ENCODE peak calls at places on chromosomes 3 and 15, in eight cellular contexts. E, U, H, O, K, Y, P and D are unnamed samples.
A peak's percentile ranks its signal among the peaks of the same experiment; 100 is the strongest.

GRCh38 chr15:40098489-40099261 is 10.0 kb downstream of the BMF start:
- DNase-seq in Y (no peak), E (peak; percentile 47), H (peak; percentile 91), K (peak; percentile 95), U (peak; percentile 62), O (peak; percentile 82), P (peak; percentile 69), D (peak; percentile 78)

GRCh38 chr3:82133070-82133606 is 371.7 kb upstream of the GBE1 start:
- DNase-seq in H (peak; percentile 57), Y (peak; percentile 29), O (peak; percentile 62), P (no peak), U (peak; percentile 44), K (peak; percentile 73), E (peak; percentile 78), D (peak; percentile 51)

GRCh38 chr3:74106882-74107281 is 482.1 kb upstream of the PDZRN3 start:
- DNase-seq in U (no peak), E (no peak), O (no peak), Y (no peak), P (no peak), K (peak; percentile 83), H (no peak), D (no peak)

GRCh38 chr3:173890091-173890490 is 492.5 kb downstream of the NLGN1 start:
- DNase-seq in U (no peak), H (no peak), K (no peak), P (no peak), O (no peak), Y (no peak), E (no peak), D (no peak)

GRCh38 chr3:185335799-185336198 is 27.1 kb upstream of the MAP3K13 start:
- DNase-seq in Y (peak; percentile 62), H (no peak), O (no peak), K (no peak), E (no peak), U (no peak), P (no peak), D (peak; percentile 95)

GRCh38 chr3:72447059-72447946 is 400.9 kb downstream of the SHQ1 start:
- DNase-seq in P (peak; percentile 92), E (peak; percentile 92), Y (peak; percentile 93), O (peak; percentile 92), H (peak; percentile 89), U (peak; percentile 94), K (peak; percentile 89), D (peak; percentile 58)

GRCh38 chr3:135143474-135143873 is 348.4 kb downstream of the EPHB1 start:
- DNase-seq in O (no peak), P (no peak), Y (no peak), K (no peak), E (no peak), H (no peak), U (no peak), D (no peak)

GRCh38 chr15:74725241-74725774 is at the start of gene CYP1A1:
- DNase-seq in O (no peak), E (peak; percentile 68), K (no peak), P (no peak), U (no peak), Y (peak; percentile 44), H (peak; percentile 67), D (peak; percentile 18)

GRCh38 chr3:110984456-110985250 is 87.0 kb upstream of the NECTIN3 start:
- DNase-seq in O (no peak), Y (no peak), P (no peak), K (no peak), E (no peak), H (no peak), U (no peak), D (peak; percentile 78)

GRCh38 chr3:45841701-45842491 is at the start of gene LZTFL1:
- DNase-seq in Y (peak; percentile 87), H (peak; percentile 95), O (peak; percentile 93), K (peak; percentile 98), E (peak; percentile 99), U (peak; percentile 90), P (peak; percentile 93), D (peak; percentile 94)

GRCh38 chr3:12351145-12351544 is 62.3 kb downstream of the PPARG start:
- DNase-seq in O (no peak), U (peak; percentile 15), E (no peak), Y (no peak), P (no peak), H (no peak), K (peak; percentile 60), D (no peak)

GRCh38 chr3:72483554-72484104 is 364.6 kb downstream of the SHQ1 start:
- DNase-seq in K (no peak), O (no peak), P (no peak), U (no peak), Y (no peak), E (no peak), H (no peak), D (no peak)

GRCh38 chr3:181709537-181710279 is 2.0 kb upstream of the SOX2 start:
- DNase-seq in O (peak; percentile 69), P (no peak), U (peak; percentile 57), K (peak; percentile 62), Y (peak; percentile 86), E (peak; percentile 89), H (peak; percentile 82), D (peak; percentile 57)

GRCh38 chr15:97747342-97747741 is 213.2 kb upstream of the ARRDC4 start:
- DNase-seq in E (peak; percentile 43), K (no peak), P (no peak), U (no peak), Y (no peak), O (no peak), H (no peak), D (no peak)

GRCh38 chr3:22045882-22046281 is 294.9 kb upstream of the ZNF385D start:
- DNase-seq in O (no peak), E (no peak), U (no peak), P (no peak), H (no peak), K (no peak), Y (no peak), D (no peak)

GRCh38 chr15:80464952-80465645 is 60.9 kb downstream of the ARNT2 start:
- DNase-seq in E (no peak), P (no peak), H (no peak), U (no peak), K (no peak), Y (no peak), O (no peak), D (no peak)

GRCh38 chr15:70067011-70067410 is 30.7 kb downstream of the TLE3 start:
- DNase-seq in P (no peak), U (no peak), E (no peak), K (no peak), Y (no peak), H (no peak), O (no peak), D (no peak)

GRCh38 chr3:182732232-182733015 is 60.9 kb upstream of the ATP11B start:
- DNase-seq in E (no peak), U (no peak), P (no peak), H (no peak), Y (no peak), K (no peak), O (no peak), D (no peak)

GRCh38 chr3:111998661-111999641 is at the start of gene TAGLN3:
- DNase-seq in O (no peak), Y (no peak), P (no peak), H (peak; percentile 55), E (peak; percentile 78), K (no peak), U (no peak), D (peak; percentile 63)

GRCh38 chr3:149703474-149703873 is 45.6 kb upstream of the WWTR1 start:
- DNase-seq in H (no peak), O (peak; percentile 83), Y (no peak), K (peak; percentile 87), P (no peak), E (no peak), U (peak; percentile 63), D (no peak)

GRCh38 chr3:151425640-151426336 is 35.1 kb downstream of the IGSF10 start:
- DNase-seq in E (peak; percentile 45), K (no peak), U (no peak), H (no peak), Y (no peak), P (no peak), O (no peak), D (no peak)

GRCh38 chr3:46845860-46846623 is 17.2 kb downstream of the MYL3 start:
- DNase-seq in K (peak; percentile 72), H (peak; percentile 86), E (peak; percentile 85), P (peak; percentile 66), O (peak; percentile 79), U (peak; percentile 83), Y (peak; percentile 88), D (no peak)
- TF ChIP-seq CTCF in K (peak; percentile 41), H (no peak), E (peak; percentile 73), P (peak; percentile 8), O (peak; percentile 75), U (peak; percentile 37), Y (peak; percentile 48), D (peak; percentile 38)

GRCh38 chr15:63056843-63057242 is 14.3 kb downstream of the TPM1 start:
- DNase-seq in K (peak; percentile 83), P (no peak), H (peak; percentile 43), E (no peak), U (peak; percentile 47), Y (no peak), O (peak; percentile 83), D (no peak)
- H3K36me3 ChIP-seq in K (peaks cover 27% of the 10 kb centered on the region), P (peaks cover 14% of the 10 kb centered on the region), H (peaks cover 39% of the 10 kb centered on the region), E (peaks cover 67% of the 10 kb centered on the region), U (peaks cover 62% of the 10 kb centered on the region), Y (peaks cover 61% of the 10 kb centered on the region), O (no peaks in the 10 kb centered on the region), D (peaks cover 34% of the 10 kb centered on the region)

GRCh38 chr15:68774521-68775293 is 46.0 kb downstream of the ANP32A start:
- DNase-seq in O (peak; percentile 55), H (no peak), E (no peak), U (no peak), P (no peak), K (no peak), Y (no peak), D (no peak)
- H3K4me3 ChIP-seq in O (no peak overlapping the region), H (no peak overlapping the region), E (no peak overlapping the region), U (no peak overlapping the region), P (no peak overlapping the region), K (no peak overlapping the region), Y (no peak overlapping the region), D (no peak overlapping the region)

GRCh38 chr15:65558997-65559760 is 28.9 kb downstream of the HACD3 start:
- DNase-seq in K (no peak), U (no peak), E (no peak), Y (no peak), H (no peak), O (no peak), P (no peak), D (no peak)

GRCh38 chr15:65556622-65557021 is 26.4 kb downstream of the HACD3 start:
- DNase-seq in P (no peak), E (no peak), K (no peak), U (no peak), Y (no peak), H (no peak), O (no peak), D (no peak)

GRCh38 chr15:65561934-65562333 is 31.7 kb downstream of the HACD3 start:
- DNase-seq in K (no peak), H (no peak), Y (no peak), P (no peak), U (no peak), O (no peak), E (no peak), D (peak; percentile 13)

GRCh38 chr15:65559941-65560340 is 29.7 kb downstream of the HACD3 start:
- DNase-seq in U (no peak), H (no peak), P (no peak), Y (no peak), K (no peak), O (no peak), E (no peak), D (no peak)

GRCh38 chr15:65558336-65558735 is 28.1 kb downstream of the HACD3 start:
- DNase-seq in H (no peak), P (no peak), U (no peak), K (peak; percentile 79), Y (no peak), E (no peak), O (peak; percentile 25), D (no peak)
- TF ChIP-seq CTCF in H (no peak), P (no peak), U (no peak), K (no peak), Y (no peak), E (no peak), O (no peak), D (no peak)